ENCODE peak calls at places on chromosomes 6 and 20, in four cellular contexts. H is K562, J is HepG2, Q is GM12878. W is an unnamed sample.

GRCh38 chr6:93323630-93324029 is 95.7 kb downstream of the EPHA7 start:
- DNase-seq in H (no peak), J (no peak), Q (no peak), W (no peak)

GRCh38 chr20:48788486-48789072 is 39.2 kb downstream of the PREX1 start:
- DNase-seq in H (no peak), J (no peak), Q (peak; percentile 94), W (no peak)

GRCh38 chr6:127968394-127968793 is 67.5 kb upstream of the THEMIS start:
- DNase-seq in H (no peak), J (no peak), Q (no peak), W (no peak)

GRCh38 chr20:49712918-49713778 is 530 bp downstream of the B4GALT5 start:
- DNase-seq in H (peak; percentile 65), J (no peak), Q (no peak), W (peak; percentile 60)

GRCh38 chr6:39137235-39137634 is 22.2 kb upstream of the SAYSD1 start:
- DNase-seq in H (peak; percentile 60), J (peak; percentile 54), Q (no peak), W (peak; percentile 69)

GRCh38 chr6:21587182-21587924 is 6.2 kb upstream of the SOX4 start:
- DNase-seq in H (peak; percentile 14), J (peak; percentile 21), Q (no peak), W (peak; percentile 63)

GRCh38 chr20:44196278-44196677 is 9.3 kb upstream of the JPH2 start:
- DNase-seq in H (peak; percentile 32), J (no peak), Q (no peak), W (no peak)

GRCh38 chr20:7596541-7596940 is 343.7 kb downstream of the HAO1 start:
- DNase-seq in H (no peak), J (no peak), Q (no peak), W (peak; percentile 16)

GRCh38 chr20:47656313-47656712 is 129.0 kb downstream of the SULF2 start:
- DNase-seq in H (no peak), J (no peak), Q (no peak), W (no peak)

GRCh38 chr6:43951063-43951755 is 176.0 kb downstream of the MRPL14 start:
- DNase-seq in H (peak; percentile 63), J (peak; percentile 73), Q (no peak), W (peak; percentile 90)

GRCh38 chr6:11551053-11551452 is 13.5 kb downstream of the TMEM170B start:
- DNase-seq in H (no peak), J (no peak), Q (no peak), W (no peak)

GRCh38 chr6:107636486-107636885 is 146.6 kb downstream of the SOBP start:
- DNase-seq in H (peak; percentile 19), J (no peak), Q (no peak), W (peak; percentile 58)

GRCh38 chr6:13297391-13297790 is 30.9 kb downstream of the TBC1D7 start:
- DNase-seq in H (no peak), J (no peak), Q (no peak), W (no peak)

DNA sequence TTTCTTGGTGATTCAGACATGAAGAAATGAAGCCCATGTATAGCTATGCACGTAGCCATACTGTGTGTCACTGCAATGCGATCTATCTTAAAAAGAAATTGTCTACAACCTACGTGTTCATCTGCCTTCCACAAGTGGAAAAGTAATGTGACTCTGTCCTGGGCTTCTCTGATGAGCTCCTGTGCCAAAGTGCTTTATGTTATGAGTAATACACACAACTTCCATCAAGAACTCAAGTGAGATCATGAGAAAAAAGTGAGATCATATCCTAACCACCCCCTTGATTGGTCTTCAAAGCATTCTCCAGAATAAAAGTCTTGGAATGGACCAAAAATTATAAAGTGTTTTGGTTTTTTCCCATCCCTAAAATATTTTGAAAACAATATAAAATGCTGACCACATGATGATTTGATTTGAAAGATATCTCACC is 114.3 kb downstream of the DST start:
- DNase-seq in H (no peak), J (no peak), Q (no peak), W (no peak)
- TF ChIP-seq CBFB in H (no peak), J (no peak), Q (no peak), W (no peak)

DNA sequence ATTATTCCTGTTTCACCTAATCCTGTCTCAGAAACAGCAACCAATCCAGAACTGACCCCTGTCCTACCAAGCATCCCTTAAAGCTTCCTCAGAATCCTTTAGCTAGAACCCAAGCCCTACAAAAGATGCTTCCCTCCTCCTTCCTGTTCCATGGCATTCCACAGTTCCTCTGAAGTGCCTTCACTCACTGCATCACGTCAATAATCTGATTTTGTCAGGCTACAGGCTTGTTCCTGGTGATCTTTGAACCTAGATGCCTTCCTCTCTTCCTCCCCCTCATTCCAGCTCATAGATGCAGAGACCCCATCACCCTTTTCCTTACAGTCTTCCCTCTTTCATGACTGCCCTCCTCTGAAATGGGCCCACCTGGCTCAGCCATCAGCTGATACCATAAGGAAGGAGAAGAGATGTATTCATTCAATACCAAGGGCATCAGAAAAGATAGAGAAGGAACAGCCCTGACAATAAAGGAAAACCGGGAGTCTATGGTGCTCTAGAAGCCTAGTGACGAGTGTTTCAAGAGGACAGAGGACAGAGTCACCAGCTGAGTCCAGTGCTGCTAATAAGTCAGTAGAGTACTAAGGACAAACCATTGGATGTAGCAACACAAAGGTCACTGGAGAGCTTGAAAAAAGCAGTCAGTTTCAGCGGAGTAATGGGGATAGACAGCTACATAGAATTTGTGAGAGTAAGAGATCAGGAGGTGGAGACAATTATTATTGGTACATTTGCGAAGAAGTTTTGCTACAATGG is 62.5 kb upstream of the SPDEF start:
- DNase-seq in H (no peak), J (peak; percentile 33), Q (no peak), W (no peak)
- TF ChIP-seq CBFB in H (no peak), J (no peak), Q (no peak), W (no peak)

DNA sequence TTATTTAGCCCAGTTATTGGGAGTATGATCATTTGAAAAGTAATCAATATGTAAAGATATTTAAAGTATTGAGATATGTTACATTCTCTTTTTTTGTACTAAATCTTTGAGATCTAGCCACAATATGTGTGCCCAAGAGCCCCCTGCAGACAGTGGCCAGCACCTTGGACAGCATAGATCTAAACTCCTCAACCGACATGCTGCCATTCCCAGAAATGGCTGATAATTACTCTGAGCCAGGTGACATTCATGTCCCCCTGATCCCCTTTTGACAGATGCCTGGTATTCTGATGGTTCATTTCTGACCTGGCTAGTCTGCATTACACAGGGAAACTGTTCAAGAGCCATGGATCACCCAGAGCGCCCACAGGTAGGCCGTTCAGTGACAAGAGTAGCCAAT is 177.1 kb downstream of the ZDHHC14 start:
- DNase-seq in H (no peak), J (no peak), Q (no peak), W (no peak)
- TF ChIP-seq CBFB in H (no peak), J (no peak), Q (no peak), W (no peak)

GRCh38 chr20:59087829-59088433 is 45.3 kb upstream of the PRELID3B start:
- DNase-seq in H (peak; percentile 77), J (peak; percentile 70), Q (no peak), W (peak; percentile 88)
- TF ChIP-seq CBFB in H (no peak), J (no peak), Q (no peak), W (no peak)

GRCh38 chr6:118542184-118542952 is 5.7 kb upstream of the PLN start:
- DNase-seq in H (no peak), J (no peak), Q (no peak), W (no peak)
- TF ChIP-seq CBFB in H (no peak), J (no peak), Q (no peak), W (no peak)

GRCh38 chr6:2641044-2641673 is 109.6 kb downstream of the MYLK4 start:
- DNase-seq in H (no peak), J (no peak), Q (no peak), W (no peak)

GRCh38 chr6:2651536-2651935 is 99.2 kb downstream of the MYLK4 start:
- DNase-seq in H (no peak), J (no peak), Q (no peak), W (no peak)

GRCh38 chr6:2651966-2652365 is 98.8 kb downstream of the MYLK4 start:
- DNase-seq in H (no peak), J (no peak), Q (no peak), W (no peak)

GRCh38 chr6:2643935-2644539 is 106.7 kb downstream of the MYLK4 start:
- DNase-seq in H (no peak), J (no peak), Q (no peak), W (no peak)

GRCh38 chr6:2646346-2646745 is 104.4 kb downstream of the MYLK4 start:
- DNase-seq in H (no peak), J (no peak), Q (no peak), W (no peak)
- TF ChIP-seq CBFB in H (no peak), J (no peak), Q (no peak), W (no peak)

GRCh38 chr6:109238405-109238804 is 143.1 kb downstream of the CEP57L1 start:
- DNase-seq in H (no peak), J (no peak), Q (no peak), W (no peak)

GRCh38 chr6:109240370-109241084 is 141.7 kb downstream of the CD164 start:
- DNase-seq in H (no peak), J (no peak), Q (no peak), W (no peak)

GRCh38 chr6:109239918-109240321 is 142.3 kb downstream of the CD164 start:
- DNase-seq in H (no peak), J (peak; percentile 64), Q (no peak), W (no peak)

GRCh38 chr6:109237986-109238329 is 142.7 kb downstream of the CEP57L1 start:
- DNase-seq in H (no peak), J (no peak), Q (no peak), W (no peak)

DNA sequence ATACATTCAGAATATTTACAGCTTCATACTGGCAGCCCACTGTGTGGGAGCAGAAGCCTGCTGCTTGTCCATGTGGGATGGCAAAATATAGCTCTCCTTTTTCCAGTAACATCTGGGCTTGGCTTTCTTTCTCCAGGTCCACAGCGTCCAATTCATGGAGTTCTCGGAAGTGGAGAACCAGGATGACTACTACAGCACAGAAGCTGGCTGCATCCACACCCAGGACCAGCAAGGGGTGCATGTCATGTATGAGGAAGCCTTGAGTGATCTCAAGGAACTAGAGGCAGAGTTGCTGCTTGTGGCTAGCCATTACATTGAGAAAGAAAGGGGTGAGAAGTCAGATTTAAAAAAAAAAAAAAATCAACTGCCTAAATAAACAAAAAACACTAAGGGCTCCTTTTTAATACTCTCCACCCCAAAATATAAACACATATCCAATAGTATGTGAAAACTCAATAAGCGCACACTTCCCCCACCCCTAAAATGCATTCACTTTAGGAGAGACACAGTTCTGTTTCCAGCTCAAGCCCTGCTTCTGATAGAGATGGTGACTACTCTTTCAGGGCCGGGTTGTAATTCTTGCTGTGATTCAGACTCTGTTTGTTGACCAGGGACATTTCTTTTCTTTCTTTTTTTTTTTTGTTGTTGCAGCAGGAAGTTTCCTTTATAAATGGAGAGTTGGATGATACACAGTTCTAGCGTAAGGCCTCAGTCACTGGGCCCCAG is 142.9 kb downstream of the CD164 start:
- DNase-seq in H (no peak), J (no peak), Q (no peak), W (no peak)
- TF ChIP-seq CBFB in H (no peak), J (no peak), Q (no peak), W (no peak)

DNA sequence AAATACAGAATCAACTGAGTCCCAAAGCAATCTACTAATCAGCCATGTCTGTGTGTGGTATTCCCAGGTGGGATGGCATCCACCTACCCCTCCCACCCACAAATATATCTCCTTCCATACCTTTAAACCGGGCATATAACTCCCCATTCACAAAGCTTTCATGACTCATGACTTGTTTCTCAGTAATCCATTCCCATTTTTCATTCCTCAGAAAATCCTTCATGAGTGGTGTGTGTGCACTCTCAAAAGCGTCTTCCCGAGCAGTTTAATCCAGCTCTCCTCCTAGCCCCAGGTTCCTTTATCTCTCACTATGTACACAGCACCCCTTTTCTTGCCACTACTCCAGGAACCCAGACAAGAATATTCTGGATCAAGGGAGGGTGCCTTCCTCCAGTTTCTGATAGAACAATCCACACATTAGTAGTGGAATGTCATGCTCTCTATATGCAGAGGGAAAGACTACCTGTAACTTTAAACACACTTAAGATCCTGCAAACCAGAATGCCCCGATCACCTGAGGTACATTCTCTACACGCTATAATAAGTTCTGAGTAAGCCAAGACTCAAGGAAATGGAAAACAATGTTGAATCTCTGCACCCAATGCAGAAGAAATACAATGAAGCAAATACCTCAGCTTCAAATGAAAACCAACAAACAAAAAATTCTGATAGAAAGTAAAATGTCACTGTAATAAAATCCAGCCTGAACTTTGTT is 55.7 kb upstream of the IPCEF1 start:
- DNase-seq in H (no peak), J (no peak), Q (no peak), W (no peak)
- TF ChIP-seq CBFB in H (no peak), J (no peak), Q (no peak), W (no peak)

W was measured in WTC11.